ENCODE peak calls at places on chromosomes 2 and 18, in nine cellular contexts. Z is MM.1S, S is colonic mucosa, W is esophagus muscularis mucosa, M is HCT116, Q is endothelial cell of umbilical vein, O is HepG2, C is PC-9, J is IMR-90. B is an unnamed sample.

GRCh38 chr2:175030380-175031271 is 25.4 kb upstream of the CHN1 start:
- DNase-seq in Z (peak; percentile 79), S (peak; percentile 22), W (no peak), M (peak; percentile 16), Q (peak; percentile 52), O (peak; percentile 77), C (peak; percentile 46), J (peak; percentile 58), B (peak; percentile 5)

GRCh38 chr2:9714630-9715214 is 83.9 kb upstream of the YWHAQ start:
- DNase-seq in Z (no peak), S (no peak), W (no peak), M (no peak), Q (no peak), O (no peak), C (no peak), J (no peak), B (no peak)

GRCh38 chr2:234544659-234545611 is 48.1 kb upstream of the ARL4C start:
- DNase-seq in Z (peak; percentile 61), S (peak; percentile 68), W (no peak), M (peak; percentile 38), Q (peak; percentile 38), O (peak; percentile 44), C (peak; percentile 83), J (peak; percentile 59), B (no peak)

GRCh38 chr2:236545248-236545658 is 24.4 kb upstream of the ACKR3 start:
- DNase-seq in Z (no peak), S (no peak), W (no peak), M (no peak), Q (no peak), O (no peak), C (no peak), J (no peak), B (no peak)

GRCh38 chr2:24050041-24050655 is 607 bp downstream of the FKBP1B start:
- DNase-seq in Z (no peak), S (peak; percentile 28), W (no peak), M (no peak), Q (peak; percentile 21), O (peak; percentile 28), C (no peak), J (no peak), B (no peak)

GRCh38 chr2:69026026-69026425 is 13.0 kb downstream of the ANTXR1 start:
- DNase-seq in Z (peak; percentile 55), S (peak; percentile 68), W (peak; percentile 87), M (peak; percentile 36), Q (peak; percentile 76), O (peak; percentile 78), C (peak; percentile 11), J (peak; percentile 46), B (no peak)

GRCh38 chr2:109125595-109126500 is 3.2 kb upstream of the SH3RF3 start:
- DNase-seq in Z (no peak), S (no peak), W (no peak), M (peak; percentile 18), Q (no peak), O (peak; percentile 28), C (peak; percentile 26), J (peak; percentile 98), B (peak; percentile 78)

GRCh38 chr2:16142383-16143361 is 202.3 kb downstream of the MYCN start:
- DNase-seq in Z (no peak), S (no peak), W (peak; percentile 64), M (no peak), Q (no peak), O (no peak), C (no peak), J (no peak), B (no peak)

GRCh38 chr2:99974275-99974674 is 168.1 kb downstream of the AFF3 start:
- DNase-seq in Z (no peak), S (no peak), W (no peak), M (no peak), Q (no peak), O (no peak), C (no peak), J (peak; percentile 44), B (peak; percentile 41)

GRCh38 chr2:60550151-60550983 is 3.1 kb downstream of the BCL11A start:
- DNase-seq in Z (peak; percentile 85), S (peak; percentile 91), W (no peak), M (peak; percentile 50), Q (peak; percentile 52), O (peak; percentile 56), C (no peak), J (peak; percentile 82), B (no peak)

GRCh38 chr2:98148968-98149697 is 62.2 kb downstream of the VWA3B start:
- DNase-seq in Z (peak; percentile 14), S (no peak), W (no peak), M (peak; percentile 24), Q (peak; percentile 83), O (peak; percentile 71), C (peak; percentile 10), J (peak; percentile 62), B (peak; percentile 63)

GRCh38 chr2:44168684-44169154 is at the start of gene PPM1B:
- DNase-seq in Z (no peak), S (peak; percentile 100), W (no peak), M (no peak), Q (no peak), O (no peak), C (peak; percentile 99), J (no peak), B (no peak)

GRCh38 chr2:106797494-106797893 is 88.5 kb downstream of the ST6GAL2 start:
- DNase-seq in Z (no peak), S (no peak), W (no peak), M (no peak), Q (no peak), O (no peak), C (no peak), J (no peak), B (no peak)

GRCh38 chr2:45765847-45766254 is 114.4 kb downstream of the PRKCE start:
- DNase-seq in Z (no peak), S (peak; percentile 52), W (no peak), M (no peak), Q (no peak), O (no peak), C (no peak), J (peak; percentile 36), B (no peak)

GRCh38 chr2:164657129-164657528 is 35.8 kb upstream of the GRB14 start:
- DNase-seq in Z (no peak), S (no peak), W (no peak), M (no peak), Q (no peak), O (no peak), C (no peak), J (peak; percentile 40), B (peak; percentile 92)

GRCh38 chr2:207765960-207766582 is 3.6 kb downstream of the FZD5 start:
- DNase-seq in Z (no peak), S (no peak), W (no peak), M (no peak), Q (no peak), O (no peak), C (no peak), J (no peak), B (no peak)

GRCh38 chr18:26034850-26035497 is 55.4 kb downstream of the SS18 start:
- DNase-seq in Z (no peak), S (no peak), W (no peak), M (no peak), Q (no peak), O (no peak), C (no peak), J (no peak), B (no peak)

GRCh38 chr2:11809586-11810236 is 63.3 kb downstream of the LPIN1 start:
- DNase-seq in Z (no peak), S (no peak), W (no peak), M (no peak), Q (no peak), O (peak; percentile 29), C (no peak), J (no peak), B (no peak)
- TF ChIP-seq CTCF in Z (no peak), S (no peak), W (no peak), M (no peak), Q (no peak), O (no peak), C (no peak), J (no peak), B (no peak)

DNA sequence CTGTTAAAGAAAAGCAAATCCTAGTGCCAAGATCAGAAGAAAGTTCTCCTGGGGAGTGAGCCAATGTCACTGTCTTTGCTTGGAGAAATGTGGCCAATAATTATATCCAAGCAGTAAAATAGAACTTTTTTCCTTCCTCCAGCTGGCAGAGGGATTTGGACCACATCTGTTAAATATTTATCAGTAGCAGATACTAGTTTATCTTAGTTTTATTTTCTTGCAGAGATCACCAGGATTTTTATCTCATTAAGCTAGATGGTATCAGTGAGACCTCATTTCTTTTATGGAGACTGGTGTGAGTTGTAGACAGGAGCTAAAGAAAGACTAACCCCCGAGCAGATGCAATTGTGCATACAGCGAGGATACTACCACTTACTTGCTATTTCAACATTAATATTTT is 286.2 kb downstream of the TRIB2 start:
- DNase-seq in Z (no peak), S (no peak), W (no peak), M (no peak), Q (no peak), O (no peak), C (no peak), J (no peak), B (no peak)
- H3K4me1 ChIP-seq in Z (no peaks in the 10 kb centered on the region), S (no peaks in the 10 kb centered on the region), W (peaks cover 6% of the 10 kb centered on the region), M (peaks cover 3% of the 10 kb centered on the region), Q (peaks cover 28% of the 10 kb centered on the region), O (no peaks in the 10 kb centered on the region), C (peaks cover 9% of the 10 kb centered on the region), J (no peaks in the 10 kb centered on the region), B (peaks cover 6% of the 10 kb centered on the region)

DNA sequence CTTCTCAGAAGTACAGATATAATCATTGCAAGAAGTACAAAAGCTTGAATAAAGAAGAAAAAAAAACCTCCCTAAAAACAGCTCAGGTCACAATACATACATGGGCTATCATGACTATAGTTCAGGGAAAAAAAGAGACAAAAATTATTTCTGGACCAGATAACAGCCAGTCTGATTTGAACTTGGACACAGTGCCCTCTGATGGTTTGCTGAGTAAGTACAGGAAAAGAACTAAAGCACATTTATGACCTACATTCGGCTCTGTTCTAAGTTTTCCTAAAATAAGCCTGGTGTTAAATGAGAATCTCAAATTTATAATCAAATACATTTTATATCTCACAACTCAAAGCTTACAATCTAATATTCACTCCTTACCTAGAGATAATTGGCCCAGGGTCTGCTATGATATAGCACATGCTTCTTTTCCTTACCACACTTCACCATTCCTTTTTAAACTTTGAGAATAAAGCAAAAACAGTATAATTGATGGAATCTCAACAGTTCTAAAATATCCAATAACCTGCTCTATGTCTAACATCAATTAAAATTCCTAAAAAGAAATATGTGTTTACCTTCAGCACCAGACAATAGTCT is 81.1 kb downstream of the RAPH1 start:
- DNase-seq in Z (peak; percentile 49), S (peak; percentile 35), W (no peak), M (peak; percentile 45), Q (peak; percentile 67), O (peak; percentile 61), C (no peak), J (peak; percentile 72), B (peak; percentile 5)
- TF ChIP-seq CTCF in Z (peak; percentile 79), S (peak; percentile 62), W (peak; percentile 70), M (peak; percentile 61), Q (peak; percentile 58), O (peak; percentile 78), C (peak; percentile 73), J (peak; percentile 76), B (peak; percentile 80)

GRCh38 chr2:152322222-152322621 is 12.8 kb upstream of the FMNL2 start:
- DNase-seq in Z (no peak), S (no peak), W (no peak), M (no peak), Q (no peak), O (no peak), C (no peak), J (no peak), B (no peak)

GRCh38 chr2:152320814-152321213 is 14.2 kb upstream of the FMNL2 start:
- DNase-seq in Z (no peak), S (no peak), W (no peak), M (no peak), Q (no peak), O (no peak), C (no peak), J (no peak), B (no peak)

GRCh38 chr2:152320166-152320565 is 14.8 kb upstream of the FMNL2 start:
- DNase-seq in Z (no peak), S (no peak), W (no peak), M (no peak), Q (no peak), O (no peak), C (no peak), J (peak; percentile 23), B (no peak)
- H3K4me1 ChIP-seq in Z (no peaks in the 10 kb centered on the region), S (no peaks in the 10 kb centered on the region), W (no peaks in the 10 kb centered on the region), M (no peaks in the 10 kb centered on the region), Q (no peaks in the 10 kb centered on the region), O (no peaks in the 10 kb centered on the region), C (no peaks in the 10 kb centered on the region), J (peaks cover 3% of the 10 kb centered on the region), B (no peaks in the 10 kb centered on the region)